ENCODE peak calls at places on chromosomes 7 and 10, in seven cellular contexts. N is colonic mucosa, R is left ventricle myocardium inferior, P is body of pancreas, A is epithelial cell of esophagus, W is lower leg skin, G is SK-N-SH. F is an unnamed sample.

GRCh38 chr7:131302453-131302852 is 25.2 kb upstream of the MKLN1 start:
- DNase-seq in N (no peak), G (no peak), P (peak), R (no peak), A (no peak), W (no peak), F (no peak)

GRCh38 chr10:76675951-76676587 is 961.5 kb downstream of the KCNMA1 start:
- DNase-seq in R (peak), G (no peak), P (no peak), A (peak), W (peak), N (peak), F (no peak)

GRCh38 chr10:132418520-132419416 is 21.8 kb downstream of the PWWP2B start:
- DNase-seq in W (peak), G (peak), P (peak), N (peak), A (peak), R (no peak), F (peak)

GRCh38 chr10:58932126-58932525 is 244.3 kb upstream of the PHYHIPL start:
- DNase-seq in N (no peak), G (no peak), W (no peak), R (no peak), A (no peak), P (no peak), F (no peak)

GRCh38 chr10:113960617-113961260 is 82.9 kb upstream of the ADRB1 start:
- DNase-seq in N (peak), W (peak), A (peak), P (no peak), G (no peak), R (no peak), F (peak)

GRCh38 chr7:50531401-50531906 is 33.8 kb downstream of the DDC start:
- DNase-seq in W (no peak), A (peak), R (no peak), G (peak), N (peak), P (peak), F (peak)

GRCh38 chr10:116852246-116852645 is 2.9 kb downstream of the ENO4 start:
- DNase-seq in N (no peak), G (no peak), A (no peak), P (no peak), W (no peak), R (no peak), F (no peak)

GRCh38 chr7:24978837-24979469 is 1.0 kb downstream of the OSBPL3 start:
- DNase-seq in P (peak), W (no peak), A (peak), G (no peak), R (no peak), N (no peak), F (peak)

GRCh38 chr10:32961343-32961891 is 3.4 kb upstream of the ITGB1 start:
- DNase-seq in G (no peak), N (no peak), W (no peak), R (no peak), P (no peak), A (no peak), F (no peak)

GRCh38 chr7:48426966-48427555 is 255.8 kb downstream of the ABCA13 start:
- DNase-seq in G (no peak), W (no peak), N (peak), A (peak), R (no peak), P (no peak), F (peak)

GRCh38 chr7:151245360-151246160 is 2.9 kb downstream of the SMARCD3 start:
- DNase-seq in P (no peak), W (peak), A (peak), G (peak), R (no peak), N (no peak), F (no peak)

GRCh38 chr7:131400833-131401593 is 73.3 kb downstream of the MKLN1 start:
- DNase-seq in N (no peak), R (no peak), G (no peak), P (no peak), A (no peak), W (no peak), F (no peak)

GRCh38 chr10:111338035-111338434 is 261.2 kb downstream of the ADRA2A start:
- DNase-seq in W (no peak), R (no peak), A (no peak), G (no peak), N (no peak), P (no peak), F (no peak)
- H3K4me3 ChIP-seq in W (no peak), R (no peak), A (no peak), G (no peak), N (no peak), P (no peak), F (no peak)

GRCh38 chr7:2299853-2300512 is 14.3 kb downstream of the SNX8 start:
- DNase-seq in A (no peak), P (no peak), W (no peak), R (no peak), G (peak), N (no peak), F (no peak)
- H3K4me3 ChIP-seq in A (no peak), P (no peak), W (no peak), R (peak), G (no peak), N (no peak), F (no peak)

DNA sequence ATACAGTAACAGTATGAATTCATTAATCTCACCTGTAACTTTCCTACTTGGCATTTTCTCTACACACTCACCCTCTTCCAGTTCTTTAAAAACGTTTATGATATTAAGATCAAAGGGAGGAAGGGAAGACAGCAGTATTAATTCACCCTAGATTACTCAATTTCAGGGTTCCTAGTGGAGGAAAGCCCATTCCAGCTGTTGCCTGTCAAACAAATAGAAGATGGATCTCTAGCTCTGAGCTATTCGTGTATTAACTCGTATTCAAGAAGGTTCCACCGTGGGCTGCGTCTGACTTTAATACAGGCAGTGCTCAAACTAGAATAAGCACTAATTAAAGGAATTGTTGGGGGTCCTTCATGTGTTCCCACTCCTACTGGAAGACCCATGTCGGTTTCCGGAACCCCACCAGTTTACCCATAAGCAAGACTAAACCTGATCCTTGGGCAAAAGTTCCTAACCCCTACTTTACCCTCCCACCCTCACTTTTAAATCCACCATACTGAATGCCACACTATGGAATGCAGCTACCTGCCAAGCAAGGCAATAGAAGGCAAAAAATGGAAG is 2.1 kb downstream of the NANOS1 start:
- DNase-seq in W (no peak), G (no peak), N (no peak), A (no peak), R (no peak), P (no peak), F (peak)
- H3K4me3 ChIP-seq in W (no peak), G (no peak), N (no peak), A (no peak), R (peak), P (no peak), F (no peak)

DNA sequence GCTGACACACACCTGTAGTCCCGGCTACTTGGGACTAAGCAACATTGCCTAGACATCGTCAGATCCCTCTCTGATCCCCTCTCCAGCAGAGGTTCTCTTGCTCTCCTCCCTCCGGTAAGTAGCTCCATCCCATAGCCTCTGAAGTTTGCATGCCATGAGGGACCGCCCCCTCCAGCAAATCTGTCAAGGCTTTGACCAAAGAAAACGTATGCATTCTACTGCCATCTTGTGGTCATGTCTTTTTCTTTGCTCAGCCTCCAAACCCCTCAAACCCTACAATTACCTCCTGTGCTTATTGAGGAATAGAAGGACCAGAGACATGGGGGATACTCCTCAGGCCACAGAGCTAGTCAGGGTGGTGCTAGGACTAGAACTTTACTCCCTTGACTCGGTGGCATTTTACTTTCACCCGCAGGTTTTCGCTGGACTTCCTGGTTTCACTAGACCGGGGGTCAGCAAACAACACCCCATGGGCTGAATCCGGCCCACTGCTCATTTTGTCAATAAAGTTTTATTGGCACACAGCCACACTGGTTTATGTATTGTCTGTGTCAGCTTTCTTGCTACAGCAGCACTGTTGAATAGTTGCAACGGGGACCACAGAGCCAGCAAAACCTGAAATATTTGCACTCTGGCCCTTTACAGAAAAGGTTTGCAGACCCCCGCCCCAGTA is 202.6 kb upstream of the FOXK1 start:
- DNase-seq in W (peak), N (peak), G (peak), R (no peak), A (peak), P (peak), F (peak)
- H3K4me3 ChIP-seq in W (no peak), N (no peak), G (peak), R (no peak), A (no peak), P (no peak), F (no peak)

DNA sequence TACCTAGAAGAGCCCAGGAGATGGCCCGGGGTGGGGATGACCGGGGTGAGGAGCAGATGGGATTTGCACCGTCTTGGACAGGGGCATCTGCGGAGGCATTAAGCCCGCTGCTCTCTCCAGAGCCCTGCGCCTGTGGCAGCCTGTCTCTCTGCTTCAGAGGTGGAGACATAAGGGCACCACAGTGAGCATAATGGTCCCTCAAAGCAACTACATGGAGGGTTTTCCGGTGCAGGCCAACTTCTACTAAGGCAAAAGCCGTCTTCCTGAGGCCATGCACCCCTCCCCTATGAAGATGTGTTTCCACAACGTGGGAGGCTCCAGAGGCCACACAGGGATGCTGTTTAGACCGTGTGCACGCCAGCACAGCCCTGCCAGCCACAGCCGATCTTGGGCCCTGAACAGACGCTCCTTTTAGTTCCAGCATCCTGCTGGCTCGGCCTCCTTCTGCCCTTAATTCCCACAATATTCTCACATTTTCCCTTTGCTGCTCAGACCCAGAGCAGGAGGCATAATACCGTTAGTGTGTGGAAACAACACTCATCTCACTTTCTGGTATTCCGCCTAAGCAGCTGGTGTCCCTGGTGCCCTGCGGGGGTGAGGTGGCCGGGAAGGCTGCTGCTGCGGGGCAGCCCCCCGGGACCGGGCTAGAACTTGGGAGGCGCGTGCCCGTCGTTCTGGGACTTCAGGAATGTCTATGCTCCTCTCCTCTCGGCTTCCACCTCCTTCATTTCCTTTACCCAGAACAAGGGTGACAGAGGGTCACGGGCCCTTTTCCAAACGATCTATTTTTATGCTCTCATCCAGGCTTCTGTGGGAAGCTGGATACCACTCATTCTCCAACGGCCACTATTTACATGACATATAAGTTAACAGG is 266.9 kb downstream of the TNS3 start:
- DNase-seq in G (no peak), A (no peak), W (no peak), P (no peak), N (peak), R (peak), F (no peak)
- H3K4me3 ChIP-seq in G (no peak), A (no peak), W (no peak), P (no peak), N (no peak), R (peak), F (no peak)

GRCh38 chr7:155204744-155205367 is 92.8 kb upstream of the INSIG1 start:
- DNase-seq in R (no peak), P (no peak), W (peak), N (no peak), A (no peak), G (no peak), F (no peak)

GRCh38 chr7:155205368-155206285 is 92.1 kb upstream of the INSIG1 start:
- DNase-seq in A (peak), N (peak), P (peak), G (peak), R (peak), W (peak), F (peak)

GRCh38 chr7:155203882-155204691 is 93.6 kb upstream of the INSIG1 start:
- DNase-seq in R (no peak), P (peak), N (no peak), G (no peak), A (no peak), W (peak), F (no peak)

GRCh38 chr7:155207335-155208002 is 90.2 kb upstream of the INSIG1 start:
- DNase-seq in A (no peak), G (no peak), N (no peak), P (no peak), W (no peak), R (no peak), F (no peak)

GRCh38 chr7:155206286-155207020 is 91.2 kb upstream of the INSIG1 start:
- DNase-seq in R (peak), A (no peak), W (no peak), P (peak), G (no peak), N (peak), F (peak)
- H3K4me3 ChIP-seq in R (peak), A (no peak), W (no peak), P (no peak), G (no peak), N (no peak), F (no peak)

DNA sequence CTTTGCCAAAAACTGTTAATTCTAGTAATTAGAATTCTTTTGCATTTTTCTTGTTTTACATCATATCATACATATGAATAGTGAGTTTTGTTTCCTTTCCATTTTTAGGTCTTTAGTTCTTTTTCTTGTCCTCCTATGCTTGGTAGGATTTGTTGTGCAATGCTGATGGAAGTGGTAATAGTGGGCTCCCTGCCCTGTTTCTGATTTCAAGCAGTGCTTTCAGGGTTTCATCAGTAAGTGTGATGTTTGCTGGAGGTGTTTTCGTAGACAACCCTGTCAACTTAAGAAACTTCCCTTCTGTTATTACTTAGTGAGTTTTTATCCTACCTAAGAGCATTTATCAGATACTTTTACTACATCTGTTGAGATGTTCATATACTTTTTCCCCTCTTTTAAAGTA is 50.5 kb downstream of the CSGALNACT2 start:
- DNase-seq in N (no peak), A (no peak), W (no peak), P (no peak), G (no peak), R (no peak), F (no peak)
- H3K4me3 ChIP-seq in N (no peak), A (no peak), W (no peak), P (no peak), G (no peak), R (no peak), F (no peak)

F was measured in bronchial epithelial cell.